ENCODE peak calls at places on chromosomes 4 and X, in eight cellular contexts. Y is endodermal cell; U is fibroblast of lung; X is A673; Q is CD8-positive, alpha-beta memory T cell; R is H9; N is Karpas-422; E is MM.1S. F is an unnamed sample.
A peak's percentile ranks its signal among the peaks of the same experiment; 100 is the strongest.

GRCh38 chr4:182495111-182495510 is 251.9 kb downstream of the TENM3 start:
- DNase-seq in N (no peak), R (no peak), Q (no peak), U (no peak), X (no peak), Y (no peak), E (no peak), F (no peak)

GRCh38 chrX:70219938-70220764 is 14.3 kb upstream of the AWAT1 start:
- DNase-seq in U (peak; percentile 73), N (no peak), E (no peak), Y (peak; percentile 63), Q (no peak), X (no peak), R (no peak), F (no peak)

GRCh38 chr4:145012841-145013240 is 85.2 kb downstream of the ANAPC10 start:
- DNase-seq in U (peak; percentile 49), N (no peak), Q (no peak), R (no peak), Y (no peak), X (peak; percentile 85), E (no peak), F (no peak)

GRCh38 chr4:71188197-71188625 is 150.6 kb upstream of the SLC4A4 start:
- DNase-seq in N (no peak), Y (peak; percentile 70), Q (no peak), U (peak; percentile 39), X (no peak), R (peak; percentile 46), E (no peak), F (no peak)

GRCh38 chr4:2290974-2291704 is 29.2 kb upstream of the MXD4 start:
- DNase-seq in X (no peak), Q (peak; percentile 82), E (no peak), N (peak; percentile 91), U (no peak), R (no peak), Y (peak; percentile 50), F (peak; percentile 40)

GRCh38 chr4:40484346-40484745 is 145.3 kb downstream of the RBM47 start:
- DNase-seq in Y (no peak), R (no peak), U (no peak), N (no peak), X (no peak), Q (no peak), E (no peak), F (no peak)

GRCh38 chr4:154421618-154422017 is 70.0 kb downstream of the DCHS2 start:
- DNase-seq in Y (no peak), N (peak; percentile 49), R (no peak), U (no peak), X (no peak), E (no peak), Q (no peak), F (no peak)

GRCh38 chrX:150731795-150732194 is 38.6 kb downstream of the MTMR1 start:
- DNase-seq in R (no peak), X (peak; percentile 38), N (no peak), Q (no peak), U (peak; percentile 91), Y (no peak), E (no peak), F (no peak)

GRCh38 chr4:21888195-21888976 is 60.2 kb downstream of the KCNIP4 start:
- DNase-seq in U (peak; percentile 93), R (no peak), E (peak; percentile 24), X (no peak), Y (no peak), Q (no peak), N (no peak), F (no peak)

GRCh38 chrX:65537229-65537628 is 2.6 kb upstream of the LAS1L start:
- DNase-seq in N (no peak), X (peak; percentile 3), Q (no peak), R (no peak), E (no peak), Y (no peak), U (no peak), F (no peak)

GRCh38 chr4:138875886-138876608 is 139.5 kb upstream of the NOCT start:
- DNase-seq in R (no peak), E (no peak), X (no peak), Q (no peak), U (peak; percentile 37), N (no peak), Y (no peak), F (no peak)

GRCh38 chrX:121103381-121103780 is 56.0 kb downstream of the GLUD2 start:
- DNase-seq in E (no peak), N (no peak), R (no peak), X (no peak), Y (no peak), U (no peak), Q (no peak), F (no peak)

GRCh38 chr4:99790796-99791617 is 25.6 kb upstream of the DAPP1 start:
- DNase-seq in U (peak; percentile 40), Q (no peak), E (no peak), R (no peak), Y (no peak), X (no peak), N (no peak), F (no peak)

GRCh38 chrX:15674514-15674898 is 9.9 kb upstream of the CLTRN start:
- DNase-seq in U (peak; percentile 94), X (no peak), N (peak; percentile 97), E (peak; percentile 91), Y (no peak), R (no peak), Q (peak; percentile 79), F (peak; percentile 66)

GRCh38 chr4:147709999-147710398 is 21.9 kb upstream of the ARHGAP10 start:
- DNase-seq in U (peak; percentile 73), R (no peak), Y (no peak), X (no peak), E (no peak), N (no peak), Q (no peak), F (no peak)

GRCh38 chr4:6749340-6750171 is 33.0 kb upstream of the KIAA0232 start:
- DNase-seq in U (peak; percentile 53), E (no peak), Q (no peak), N (no peak), Y (peak; percentile 47), R (no peak), X (no peak), F (no peak)

GRCh38 chr4:147950261-147950660 is 218.4 kb downstream of the ARHGAP10 start:
- DNase-seq in R (no peak), E (no peak), Y (no peak), N (no peak), U (no peak), X (no peak), Q (no peak), F (no peak)

DNA sequence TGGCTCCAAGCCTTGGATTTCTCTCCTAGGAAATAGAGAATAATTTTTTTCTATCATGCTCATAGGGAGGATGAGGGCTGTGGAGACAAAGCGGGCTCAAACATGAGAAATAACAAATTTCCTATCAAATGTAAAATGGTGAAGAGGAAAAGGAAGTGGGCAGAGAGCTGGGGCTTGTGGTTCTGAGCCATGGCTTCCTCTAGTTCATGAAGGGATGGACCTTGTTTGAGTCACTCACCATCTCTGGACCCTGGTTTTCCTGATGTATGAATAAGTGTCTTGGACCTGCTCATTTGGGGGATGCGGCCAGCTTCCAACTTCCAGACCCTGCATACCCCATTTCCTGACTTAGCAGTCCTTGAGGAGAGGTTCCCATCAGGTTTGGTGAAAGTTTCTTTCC is 63.0 kb downstream of the MSX1 start:
- DNase-seq in N (no peak), X (no peak), E (no peak), Y (peak; percentile 3), Q (no peak), R (no peak), U (no peak), F (no peak)
- H3K9me3 ChIP-seq in N (no peaks in the 10 kb centered on the region), X (no peaks in the 10 kb centered on the region), E (no peaks in the 10 kb centered on the region), Y (no peaks in the 10 kb centered on the region), Q (no peaks in the 10 kb centered on the region), R (no peaks in the 10 kb centered on the region), U (no peaks in the 10 kb centered on the region), F (no peaks in the 10 kb centered on the region)

GRCh38 chr4:386708-387105 is 49.1 kb downstream of the ZNF141 start:
- DNase-seq in X (no peak), Y (no peak), Q (no peak), E (no peak), N (no peak), R (no peak), U (no peak), F (no peak)
- H3K9me3 ChIP-seq in X (peaks cover 30% of the 10 kb centered on the region), Y (peaks cover 49% of the 10 kb centered on the region), Q (peaks cover 46% of the 10 kb centered on the region), E (no peaks in the 10 kb centered on the region), N (peaks cover 9% of the 10 kb centered on the region), R (peaks cover 26% of the 10 kb centered on the region), U (no peaks in the 10 kb centered on the region), F (peaks cover 26% of the 10 kb centered on the region)

DNA sequence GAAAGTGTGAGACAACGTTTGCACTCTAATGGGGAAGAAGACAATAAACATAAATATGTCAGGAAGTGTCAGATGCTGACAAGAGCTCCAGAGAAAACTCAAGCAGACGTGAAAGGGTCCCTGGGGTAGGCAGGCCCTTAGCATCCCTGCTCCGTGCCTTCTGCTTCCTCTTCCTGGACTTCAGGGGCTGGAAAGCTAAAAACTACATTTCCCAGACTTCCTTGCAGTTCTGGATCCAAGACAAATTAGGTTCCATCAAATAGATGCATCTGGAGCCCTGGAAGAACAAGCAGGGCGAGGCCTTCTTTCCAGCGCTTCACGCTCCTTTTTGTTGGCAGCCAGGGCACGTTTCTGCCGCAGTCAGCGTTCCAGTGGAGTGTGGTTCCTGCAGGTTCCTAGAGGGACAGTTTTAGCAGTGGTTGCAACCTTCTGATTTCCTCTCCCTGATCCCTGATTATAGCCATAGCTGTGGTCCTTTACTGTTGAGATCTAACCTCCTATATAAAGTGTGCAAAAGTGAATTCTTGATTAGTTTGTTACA is 53.6 kb upstream of the MSX1 start:
- DNase-seq in X (no peak), N (no peak), R (no peak), Y (no peak), Q (no peak), E (no peak), U (no peak), F (no peak)
- H3K9me3 ChIP-seq in X (no peaks in the 10 kb centered on the region), N (no peaks in the 10 kb centered on the region), R (no peaks in the 10 kb centered on the region), Y (peaks cover 11% of the 10 kb centered on the region), Q (no peaks in the 10 kb centered on the region), E (no peaks in the 10 kb centered on the region), U (no peaks in the 10 kb centered on the region), F (no peaks in the 10 kb centered on the region)

GRCh38 chr4:157575339-157575738 is 354.8 kb downstream of the GRIA2 start:
- DNase-seq in Q (no peak), E (no peak), N (no peak), X (no peak), R (no peak), U (no peak), Y (no peak), F (no peak)

GRCh38 chr4:157572951-157573350 is 352.4 kb downstream of the GRIA2 start:
- DNase-seq in E (no peak), U (no peak), R (no peak), N (no peak), Y (no peak), Q (no peak), X (no peak), F (no peak)

GRCh38 chr4:157576671-157577070 is 356.1 kb downstream of the GRIA2 start:
- DNase-seq in Q (no peak), U (no peak), R (no peak), X (no peak), E (no peak), Y (no peak), N (no peak), F (no peak)

GRCh38 chr4:157572291-157572690 is 351.8 kb downstream of the GRIA2 start:
- DNase-seq in U (no peak), Q (no peak), R (no peak), X (no peak), Y (no peak), N (no peak), E (no peak), F (no peak)

DNA sequence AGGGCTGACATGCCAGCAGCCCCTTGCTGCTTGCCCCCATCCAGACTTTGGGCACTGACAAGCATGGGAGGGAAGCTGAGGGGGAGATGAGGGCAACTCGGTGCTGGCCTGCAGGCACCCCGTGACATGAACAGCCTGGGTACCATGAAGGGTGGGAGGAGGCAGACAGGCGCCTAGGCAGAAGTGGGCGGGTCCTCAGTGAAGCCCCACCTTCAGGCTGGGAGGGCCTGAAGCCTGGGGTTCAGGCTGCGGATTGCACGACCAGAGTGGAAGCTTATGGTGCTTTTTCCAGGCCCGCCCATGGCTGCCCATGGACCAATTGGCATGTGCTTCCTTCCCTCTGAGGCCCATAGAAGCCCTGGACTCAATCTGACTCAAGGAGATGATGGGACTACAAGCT is 354.1 kb downstream of the GRIA2 start:
- DNase-seq in Q (no peak), U (no peak), X (no peak), R (no peak), Y (no peak), E (no peak), N (no peak), F (no peak)
- H3K9me3 ChIP-seq in Q (no peaks in the 10 kb centered on the region), U (no peaks in the 10 kb centered on the region), X (no peaks in the 10 kb centered on the region), R (no peaks in the 10 kb centered on the region), Y (no peaks in the 10 kb centered on the region), E (no peaks in the 10 kb centered on the region), N (peaks cover 15% of the 10 kb centered on the region), F (no peaks in the 10 kb centered on the region)